ENCODE peak calls at places on chromosomes 1 and 21, in ten cellular contexts. Z is uterus, R is prostate gland, S is K562, V is fibroblast of lung, X is PC-9, T is upper lobe of right lung, I is hepatocyte, L is PC-3, B is IMR-90. M is an unnamed sample.

GRCh38 chr21:27040738-27041137 is 73.8 kb upstream of the ADAMTS5 start:
- DNase-seq in Z (no peak), R (no peak), S (no peak), V (no peak), X (no peak), T (no peak), I (no peak), L (peak; percentile 51), B (no peak), M (no peak)

GRCh38 chr1:181043025-181043880 is 9.5 kb downstream of the MR1 start:
- DNase-seq in Z (no peak), R (no peak), S (peak; percentile 34), V (no peak), X (peak; percentile 73), T (peak; percentile 83), I (peak; percentile 65), L (peak; percentile 52), B (peak; percentile 43), M (no peak)

GRCh38 chr1:36664564-36665287 is 182.0 kb upstream of the CSF3R start:
- DNase-seq in Z (no peak), R (no peak), S (no peak), V (no peak), X (peak; percentile 65), T (no peak), I (no peak), L (no peak), B (no peak), M (no peak)

GRCh38 chr21:23890652-23891051 is 1716.6 kb downstream of the MRPL39 start:
- DNase-seq in Z (no peak), R (no peak), S (peak; percentile 12), V (peak; percentile 16), X (no peak), T (no peak), I (no peak), L (no peak), B (no peak), M (no peak)

GRCh38 chr1:56526571-56527174 is 52.7 kb downstream of the PLPP3 start:
- DNase-seq in Z (no peak), R (no peak), S (no peak), V (peak; percentile 38), X (no peak), T (no peak), I (no peak), L (peak; percentile 26), B (peak; percentile 32), M (no peak)

GRCh38 chr21:26933448-26933847 is 33.4 kb downstream of the ADAMTS5 start:
- DNase-seq in Z (no peak), R (no peak), S (no peak), V (no peak), X (no peak), T (no peak), I (no peak), L (no peak), B (no peak), M (no peak)

GRCh38 chr1:26307363-26307781 is 936 bp upstream of the UBXN11 start:
- DNase-seq in Z (no peak), R (no peak), S (no peak), V (no peak), X (no peak), T (no peak), I (no peak), L (no peak), B (no peak), M (no peak)

GRCh38 chr1:55443175-55443933 is 228.2 kb upstream of the USP24 start:
- DNase-seq in Z (peak; percentile 81), R (peak; percentile 10), S (no peak), V (peak; percentile 98), X (peak; percentile 58), T (peak; percentile 71), I (peak; percentile 74), L (peak; percentile 91), B (peak; percentile 100), M (no peak)

GRCh38 chr1:47507921-47508894 is 70.4 kb downstream of the FOXD2 start:
- DNase-seq in Z (peak; percentile 24), R (peak; percentile 27), S (peak; percentile 62), V (no peak), X (no peak), T (peak; percentile 73), I (peak; percentile 55), L (peak; percentile 22), B (no peak), M (no peak)

GRCh38 chr1:59645893-59646292 is 168.9 kb upstream of the HOOK1 start:
- DNase-seq in Z (peak; percentile 33), R (no peak), S (no peak), V (peak; percentile 78), X (no peak), T (no peak), I (no peak), L (no peak), B (peak; percentile 80), M (no peak)

GRCh38 chr21:41141031-41141457 is 26.9 kb upstream of the BACE2 start:
- DNase-seq in Z (no peak), R (peak; percentile 69), S (no peak), V (peak; percentile 86), X (peak; percentile 45), T (no peak), I (no peak), L (peak; percentile 77), B (peak; percentile 20), M (peak; percentile 17)

DNA sequence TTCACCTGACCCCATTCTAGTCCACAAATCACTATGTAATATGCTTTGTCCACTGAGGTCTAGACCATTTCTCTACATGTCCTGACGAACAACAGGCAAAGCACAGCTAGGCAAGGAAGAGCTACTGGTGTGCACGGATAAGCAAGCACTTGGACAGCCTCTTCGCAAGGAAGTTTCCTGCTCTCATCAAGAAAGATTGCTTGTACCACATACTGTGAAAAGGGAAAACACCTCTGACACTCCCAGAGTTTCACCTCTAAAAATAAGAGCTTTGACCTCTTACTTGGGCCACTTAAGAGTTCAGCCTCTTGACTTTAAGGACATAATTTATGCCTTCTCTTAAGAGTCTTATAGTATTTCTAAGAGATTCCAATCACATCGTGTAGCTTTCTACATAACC is 36.0 kb upstream of the LPAR3 start:
- DNase-seq in Z (no peak), R (no peak), S (no peak), V (no peak), X (no peak), T (no peak), I (no peak), L (no peak), B (no peak), M (no peak)
- H3K9me3 ChIP-seq in Z (no peaks in the 10 kb centered on the region), R (no peaks in the 10 kb centered on the region), S (no peaks in the 10 kb centered on the region), V (no peaks in the 10 kb centered on the region), X (no peaks in the 10 kb centered on the region), T (no peaks in the 10 kb centered on the region), I (no peaks in the 10 kb centered on the region), L (no peaks in the 10 kb centered on the region), B (no peaks in the 10 kb centered on the region), M (no peaks in the 10 kb centered on the region)

GRCh38 chr1:116463730-116464129 is 90.7 kb downstream of the ATP1A1 start:
- DNase-seq in Z (no peak), R (no peak), S (peak; percentile 56), V (no peak), X (no peak), T (no peak), I (no peak), L (no peak), B (no peak), M (no peak)

GRCh38 chr1:116471241-116471640 is 98.2 kb downstream of the ATP1A1 start:
- DNase-seq in Z (no peak), R (no peak), S (peak; percentile 70), V (no peak), X (no peak), T (no peak), I (no peak), L (no peak), B (no peak), M (no peak)

GRCh38 chr1:116465477-116465844 is 92.4 kb downstream of the ATP1A1 start:
- DNase-seq in Z (no peak), R (no peak), S (no peak), V (no peak), X (no peak), T (no peak), I (no peak), L (no peak), B (no peak), M (no peak)

GRCh38 chr1:116465845-116466685 is 93.0 kb downstream of the ATP1A1 start:
- DNase-seq in Z (no peak), R (no peak), S (no peak), V (no peak), X (no peak), T (no peak), I (peak; percentile 64), L (no peak), B (no peak), M (no peak)

DNA sequence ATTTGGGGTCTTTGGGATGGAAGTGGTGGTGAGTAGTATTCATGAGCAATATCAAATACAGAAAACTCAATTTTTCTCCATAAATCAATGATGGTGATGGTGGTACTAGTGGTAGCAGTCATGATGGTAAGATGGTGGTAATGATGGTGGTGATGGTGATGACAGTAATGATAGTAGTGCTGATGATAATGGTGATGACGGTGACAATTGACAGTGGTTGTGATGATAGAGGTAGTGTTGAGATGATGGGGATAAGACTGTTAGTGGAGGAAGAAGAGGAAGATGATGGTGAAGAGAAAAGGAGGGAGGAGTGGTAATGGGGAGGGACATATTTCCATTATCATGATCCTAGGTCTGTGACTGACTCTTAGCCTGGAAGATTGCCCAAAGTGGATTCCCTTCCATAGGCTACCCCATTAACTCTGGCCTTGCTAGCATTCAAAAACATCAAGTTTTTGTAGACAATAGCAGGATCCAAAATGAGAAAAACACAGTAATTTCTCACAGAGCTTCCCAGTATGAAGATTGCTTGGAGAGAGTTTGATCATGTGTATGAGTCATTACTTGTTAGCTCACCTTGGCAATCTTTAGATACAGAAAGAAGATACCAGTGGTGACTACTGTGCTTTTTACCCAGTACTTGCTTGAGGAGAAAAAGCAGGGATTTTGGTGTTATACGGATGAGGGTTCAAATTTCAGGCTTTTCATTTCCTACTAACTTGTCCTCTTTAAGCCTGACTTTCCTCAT is 93.9 kb downstream of the ATP1A1 start:
- DNase-seq in Z (no peak), R (no peak), S (no peak), V (no peak), X (peak; percentile 59), T (no peak), I (no peak), L (peak; percentile 46), B (no peak), M (no peak)
- H3K27ac ChIP-seq in Z (no peak overlapping the region), R (no peak overlapping the region), S (no peak overlapping the region), V (no peak overlapping the region), X (no peak overlapping the region), T (no peak overlapping the region), I (peak overlapping the region; percentile 93), L (no peak overlapping the region), B (no peak overlapping the region), M (no peak overlapping the region)

GRCh38 chr1:217311766-217312165 is 319.1 kb downstream of the GPATCH2 start:
- DNase-seq in Z (no peak), R (no peak), S (no peak), V (no peak), X (no peak), T (no peak), I (no peak), L (peak; percentile 70), B (peak; percentile 20), M (no peak)
- TF ChIP-seq CTCF in Z (no peak), R (no peak), S (no peak), V (no peak), X (no peak), T (no peak), I (no peak), L (peak; percentile 75), B (peak; percentile 30), M (peak; percentile 14)

GRCh38 chr21:8994640-8995511 is 1526.5 kb upstream of the TPTE start:
- DNase-seq in Z (no peak), R (no peak), S (no peak), V (peak; percentile 37), X (peak; percentile 25), T (no peak), I (no peak), L (peak; percentile 2), B (no peak), M (no peak)
- H3K9me3 ChIP-seq in Z (no peaks in the 10 kb centered on the region), R (no peaks in the 10 kb centered on the region), S (no peaks in the 10 kb centered on the region), V (peaks cover 11% of the 10 kb centered on the region), X (no peaks in the 10 kb centered on the region), T (no peaks in the 10 kb centered on the region), I (peaks cover 29% of the 10 kb centered on the region), L (no peaks in the 10 kb centered on the region), B (peaks cover 40% of the 10 kb centered on the region), M (peaks cover 45% of the 10 kb centered on the region)

GRCh38 chr1:207887542-207887941 is 23.4 kb downstream of the CD34 start:
- DNase-seq in Z (no peak), R (no peak), S (no peak), V (no peak), X (no peak), T (no peak), I (no peak), L (no peak), B (no peak), M (no peak)
- H3K27ac ChIP-seq in Z (peak overlapping the region; percentile 85), R (peak overlapping the region; percentile 0), S (no peak overlapping the region), V (no peak overlapping the region), X (no peak overlapping the region), T (peak overlapping the region; percentile 81), I (no peak overlapping the region), L (no peak overlapping the region), B (no peak overlapping the region), M (no peak overlapping the region)

M was measured in keratinocyte.